ENCODE peak calls at places on chromosome 16, in ten cellular contexts. S is smooth muscle cell of the brain vasculature; I is stomach; L is 8988T; D is GM10248; V is NCI-H1436; X is astrocyte of the spinal cord; H is WTC11; A is stimulated activated naive CD8-positive, alpha-beta T cell treated with anti-CD3 and anti-CD28 coated beads, Interleukin-15, Interleukin-2, amounts not matched to agents 100 U/mL and 50 U/mL, for 24 hours; Q is activated CD8-positive, alpha-beta T cell treated with anti-CD3 and anti-CD28 coated beads for 36 hours. B is an unnamed sample.

GRCh38 chr16:65772134-65772732 is 594.3 kb upstream of the CDH5 start:
- DNase-seq in S (no peak), I (no peak), L (no peak), D (no peak), V (no peak), X (no peak), H (no peak), A (no peak), Q (no peak), B (no peak)

GRCh38 chr16:50964491-50964890 is 186.6 kb downstream of the SALL1 start:
- DNase-seq in S (no peak), I (no peak), L (no peak), D (no peak), V (no peak), X (no peak), H (no peak), A (no peak), Q (no peak), B (no peak)

GRCh38 chr16:84177740-84178070 is 9.2 kb downstream of the TAF1C start:
- DNase-seq in S (no peak), I (no peak), L (no peak), D (no peak), V (no peak), X (peak), H (no peak), A (no peak), Q (peak), B (peak)

GRCh38 chr16:70770968-70771552 is 29.9 kb downstream of the VAC14 start:
- DNase-seq in S (no peak), I (peak), L (no peak), D (peak), V (peak), X (peak), H (peak), A (peak), Q (peak), B (peak)

GRCh38 chr16:77599793-77600415 is 122.4 kb upstream of the NUDT7 start:
- DNase-seq in S (no peak), I (no peak), L (no peak), D (peak), V (peak), X (peak), H (no peak), A (peak), Q (peak), B (peak)

GRCh38 chr16:82038941-82039340 is 3.9 kb downstream of the HSD17B2 start:
- DNase-seq in S (no peak), I (no peak), L (no peak), D (no peak), V (no peak), X (no peak), H (no peak), A (no peak), Q (no peak), B (no peak)

GRCh38 chr16:1559446-1559975 is 26.0 kb downstream of the TMEM204 start:
- DNase-seq in S (no peak), I (no peak), L (no peak), D (no peak), V (no peak), X (no peak), H (no peak), A (no peak), Q (peak), B (peak)

GRCh38 chr16:15735610-15736009 is 85.6 kb downstream of the NDE1 start:
- DNase-seq in S (no peak), I (no peak), L (no peak), D (no peak), V (no peak), X (no peak), H (no peak), A (no peak), Q (no peak), B (no peak)

GRCh38 chr16:78288915-78289314 is 189.5 kb downstream of the WWOX start:
- DNase-seq in S (no peak), I (no peak), L (no peak), D (no peak), V (no peak), X (no peak), H (no peak), A (no peak), Q (no peak), B (no peak)

GRCh38 chr16:8583712-8584111 is 6.6 kb downstream of the TMEM114 start:
- DNase-seq in S (no peak), I (no peak), L (no peak), D (no peak), V (no peak), X (no peak), H (peak), A (no peak), Q (no peak), B (no peak)

GRCh38 chr16:87818533-87819161 is 50.7 kb downstream of the SLC7A5 start:
- DNase-seq in S (no peak), I (no peak), L (no peak), D (no peak), V (no peak), X (no peak), H (no peak), A (no peak), Q (no peak), B (no peak)

GRCh38 chr16:71384073-71384724 is 25.7 kb downstream of the CALB2 start:
- DNase-seq in S (no peak), I (no peak), L (no peak), D (no peak), V (no peak), X (no peak), H (no peak), A (no peak), Q (no peak), B (no peak)

GRCh38 chr16:73064996-73065349 is 17.0 kb upstream of the ZFHX3 start:
- DNase-seq in S (no peak), I (no peak), L (no peak), D (no peak), V (no peak), X (no peak), H (no peak), A (no peak), Q (no peak), B (no peak)

GRCh38 chr16:23064642-23065041 is 84.6 kb downstream of the USP31 start:
- DNase-seq in S (no peak), I (no peak), L (no peak), D (no peak), V (no peak), X (no peak), H (no peak), A (no peak), Q (no peak), B (no peak)

GRCh38 chr16:12168054-12169018 is 191.8 kb downstream of the SNX29 start:
- DNase-seq in S (no peak), I (no peak), L (no peak), D (no peak), V (no peak), X (no peak), H (no peak), A (no peak), Q (peak), B (no peak)

GRCh38 chr16:21277927-21278706 is at the start of gene CRYM:
- DNase-seq in S (no peak), I (peak), L (peak), D (peak), V (peak), X (peak), H (peak), A (peak), Q (peak), B (peak)

GRCh38 chr16:90020260-90020837 is 1.1 kb upstream of the DBNDD1 start:
- DNase-seq in S (no peak), I (no peak), L (no peak), D (no peak), V (no peak), X (peak), H (no peak), A (no peak), Q (no peak), B (no peak)

GRCh38 chr16:46649571-46649970 is 28.4 kb upstream of the SHCBP1 start:
- DNase-seq in S (no peak), I (no peak), L (no peak), D (no peak), V (no peak), X (peak), H (no peak), A (no peak), Q (no peak), B (no peak)

GRCh38 chr16:74606521-74607309 is at the start of gene GLG1:
- DNase-seq in S (peak), I (peak), L (peak), D (peak), V (peak), X (peak), H (peak), A (peak), Q (peak), B (peak)

GRCh38 chr16:4663756-4664465 is 29.5 kb upstream of the NUDT16L1 start:
- DNase-seq in S (no peak), I (peak), L (no peak), D (no peak), V (no peak), X (peak), H (no peak), A (peak), Q (peak), B (no peak)

GRCh38 chr16:1773703-1774455 is 945 bp upstream of the MRPS34 start:
- DNase-seq in S (no peak), I (peak), L (no peak), D (no peak), V (no peak), X (peak), H (no peak), A (no peak), Q (peak), B (peak)

GRCh38 chr16:17803625-17804410 is 333.1 kb upstream of the XYLT1 start:
- DNase-seq in S (no peak), I (no peak), L (no peak), D (no peak), V (no peak), X (peak), H (no peak), A (no peak), Q (no peak), B (no peak)

GRCh38 chr16:87465306-87465705 is 27.5 kb downstream of the ZCCHC14 start:
- DNase-seq in S (no peak), I (peak), L (peak), D (no peak), V (peak), X (peak), H (no peak), A (peak), Q (peak), B (peak)

GRCh38 chr16:8686031-8686621 is 11.7 kb downstream of the ABAT start:
- DNase-seq in S (no peak), I (peak), L (no peak), D (no peak), V (no peak), X (no peak), H (peak), A (no peak), Q (no peak), B (no peak)

GRCh38 chr16:83810906-83811305 is 3.1 kb downstream of the HSBP1 start:
- DNase-seq in S (no peak), I (no peak), L (no peak), D (no peak), V (no peak), X (no peak), H (no peak), A (no peak), Q (no peak), B (no peak)

GRCh38 chr16:55876854-55877253 is 1.7 kb upstream of the CES5A start:
- DNase-seq in S (no peak), I (no peak), L (no peak), D (no peak), V (no peak), X (no peak), H (no peak), A (no peak), Q (no peak), B (no peak)

GRCh38 chr16:17504050-17504449 is 33.3 kb upstream of the XYLT1 start:
- DNase-seq in S (no peak), I (no peak), L (no peak), D (no peak), V (no peak), X (no peak), H (no peak), A (no peak), Q (no peak), B (no peak)

GRCh38 chr16:86619263-86619935 is 41.0 kb downstream of the FOXL1 start:
- DNase-seq in S (no peak), I (no peak), L (peak), D (no peak), V (no peak), X (no peak), H (peak), A (no peak), Q (no peak), B (peak)

GRCh38 chr16:67833035-67833417 is 9.1 kb upstream of the THAP11 start:
- DNase-seq in S (no peak), I (no peak), L (peak), D (no peak), V (no peak), X (peak), H (no peak), A (peak), Q (no peak), B (no peak)

GRCh38 chr16:75195811-75196790 is 10.9 kb downstream of the CTRB2 start:
- DNase-seq in S (no peak), I (peak), L (no peak), D (no peak), V (no peak), X (no peak), H (no peak), A (no peak), Q (no peak), B (no peak)

GRCh38 chr16:67483731-67484525 is 581 bp upstream of the AGRP start:
- DNase-seq in S (no peak), I (no peak), L (no peak), D (no peak), V (no peak), X (no peak), H (no peak), A (no peak), Q (no peak), B (no peak)

GRCh38 chr16:69833357-69833781 is 71.2 kb downstream of the WWP2 start:
- DNase-seq in S (no peak), I (no peak), L (no peak), D (no peak), V (no peak), X (peak), H (no peak), A (no peak), Q (no peak), B (no peak)

GRCh38 chr16:49649013-49649785 is 206.7 kb downstream of the ZNF423 start:
- DNase-seq in S (no peak), I (no peak), L (no peak), D (no peak), V (no peak), X (peak), H (no peak), A (no peak), Q (no peak), B (no peak)

GRCh38 chr16:86568677-86569623 is 2.3 kb downstream of the FOXC2 start:
- DNase-seq in S (no peak), I (no peak), L (no peak), D (no peak), V (no peak), X (no peak), H (no peak), A (no peak), Q (no peak), B (no peak)

GRCh38 chr16:89138513-89138795 is 33.1 kb upstream of the CDH15 start:
- DNase-seq in S (no peak), I (no peak), L (no peak), D (no peak), V (no peak), X (no peak), H (no peak), A (no peak), Q (no peak), B (no peak)

GRCh38 chr16:25366078-25366477 is 108.4 kb upstream of the ZKSCAN2 start:
- DNase-seq in S (no peak), I (no peak), L (no peak), D (no peak), V (no peak), X (no peak), H (no peak), A (no peak), Q (no peak), B (no peak)

B was measured in activated CD4-positive, alpha-beta memory T cell treated with anti-CD3 and anti-CD28 coated beads for 36 hours.